ENCODE peak calls at places on chromosomes 12 and 14, in seven cellular contexts. M is K562, C is SK-N-SH, X is HCT116, Y is HepG2, G is GM12878, O is H1. T is an unnamed sample.

GRCh38 chr14:74569387-74569786 is 42.6 kb downstream of the LTBP2 start:
- DNase-seq in G (no peak), X (no peak), C (peak; percentile 84), O (no peak), Y (no peak), M (no peak), T (no peak)

GRCh38 chr14:69312608-69313007 is 52.6 kb downstream of the GALNT16 start:
- DNase-seq in G (no peak), Y (no peak), X (no peak), C (no peak), M (no peak), O (no peak), T (no peak)

GRCh38 chr14:91388551-91388975 is 29.1 kb downstream of the CCDC88C start:
- DNase-seq in G (no peak), M (no peak), X (no peak), O (no peak), Y (no peak), C (no peak), T (no peak)

GRCh38 chr12:92570056-92570753 is 132.6 kb upstream of the PLEKHG7 start:
- DNase-seq in C (peak; percentile 49), O (peak; percentile 63), M (peak; percentile 84), G (peak; percentile 93), X (peak; percentile 75), Y (peak; percentile 67), T (peak; percentile 41)

GRCh38 chr12:60094436-60094835 is 498.6 kb downstream of the SLC16A7 start:
- DNase-seq in O (no peak), M (no peak), Y (no peak), G (no peak), C (no peak), X (no peak), T (no peak)

GRCh38 chr14:28141662-28142061 is 624.9 kb upstream of the FOXG1 start:
- DNase-seq in G (no peak), Y (no peak), C (no peak), M (no peak), O (no peak), X (no peak), T (no peak)

GRCh38 chr12:68319988-68320623 is 12.1 kb downstream of the MDM1 start:
- DNase-seq in X (no peak), G (no peak), C (no peak), O (no peak), M (peak; percentile 40), Y (no peak), T (no peak)

GRCh38 chr14:82075566-82075965 is 541.9 kb upstream of the SEL1L start:
- DNase-seq in O (peak; percentile 83), C (no peak), G (no peak), Y (no peak), X (no peak), M (peak; percentile 11), T (no peak)

GRCh38 chr12:56676851-56677601 is 11.1 kb downstream of the PTGES3 start:
- DNase-seq in O (no peak), G (no peak), Y (no peak), M (no peak), X (no peak), C (no peak), T (no peak)

GRCh38 chr12:46450279-46450748 is 77.7 kb upstream of the SLC38A2 start:
- DNase-seq in M (peak; percentile 81), Y (no peak), X (no peak), G (no peak), C (no peak), O (no peak), T (no peak)

GRCh38 chr12:106106892-106107291 is 31.9 kb downstream of the NUAK1 start:
- DNase-seq in C (no peak), X (no peak), G (no peak), Y (no peak), M (no peak), O (no peak), T (no peak)

GRCh38 chr14:92688434-92689375 is 59.7 kb downstream of the LGMN start:
- DNase-seq in X (no peak), O (no peak), Y (no peak), G (no peak), M (no peak), C (peak; percentile 59), T (no peak)

DNA sequence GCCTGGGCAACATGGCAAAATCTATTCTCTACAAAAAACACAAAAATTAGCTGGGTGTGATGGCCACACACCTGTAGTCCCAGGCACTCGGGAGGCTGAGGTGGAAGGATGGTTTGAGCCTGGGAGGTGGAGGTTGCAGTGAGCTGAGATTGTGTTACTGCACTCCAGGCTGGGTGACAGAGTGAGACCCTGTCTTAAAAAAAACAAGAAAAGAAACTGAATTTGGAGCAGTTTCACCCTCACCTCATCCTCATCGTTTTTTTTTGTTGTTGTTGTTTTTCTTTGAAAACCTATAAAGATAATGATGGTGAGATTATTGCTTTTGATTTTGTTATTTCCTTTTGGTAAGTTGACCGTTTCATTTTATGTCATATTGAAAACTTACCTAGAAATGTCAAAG is 60.7 kb downstream of the SLC38A6 start:
- DNase-seq in G (no peak), O (no peak), X (no peak), Y (no peak), C (no peak), M (no peak), T (no peak)
- TF ChIP-seq SIN3A in G (no peak), O (no peak), X (no peak), Y (no peak), C (no peak), M (no peak), T (no peak)

GRCh38 chr12:113858828-113859386 is 107.2 kb downstream of the RBM19 start:
- DNase-seq in Y (no peak), M (no peak), G (no peak), X (no peak), O (no peak), C (no peak), T (no peak)

GRCh38 chr12:113857371-113857770 is 108.8 kb downstream of the RBM19 start:
- DNase-seq in O (no peak), X (no peak), G (no peak), M (no peak), C (no peak), Y (no peak), T (no peak)

GRCh38 chr12:113854385-113855136 is 111.6 kb downstream of the RBM19 start:
- DNase-seq in G (no peak), C (no peak), M (peak; percentile 64), Y (no peak), O (no peak), X (no peak), T (no peak)

GRCh38 chr12:113853491-113853890 is 112.6 kb downstream of the RBM19 start:
- DNase-seq in X (no peak), O (no peak), M (no peak), Y (no peak), G (no peak), C (no peak), T (no peak)

DNA sequence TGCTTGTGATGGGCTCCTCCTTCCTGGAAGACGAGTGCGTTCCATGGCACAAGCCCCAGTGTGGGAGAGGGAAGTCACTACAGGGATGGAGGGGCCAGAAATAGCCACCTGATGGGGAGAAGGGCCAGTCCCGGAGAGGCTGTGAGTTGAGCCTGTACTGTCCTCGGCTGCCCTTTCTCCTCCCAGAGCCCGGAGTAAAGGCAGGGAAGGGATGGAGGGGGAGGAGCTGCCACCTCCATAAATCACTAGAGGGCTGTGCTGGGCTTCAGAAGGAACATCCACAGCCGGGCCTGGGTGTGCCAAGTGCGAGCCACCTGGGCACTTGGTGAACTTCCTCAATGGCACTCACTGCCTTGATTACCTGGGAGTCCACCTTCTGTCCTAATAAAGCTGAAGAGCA is 110.1 kb downstream of the RBM19 start:
- DNase-seq in Y (no peak), M (no peak), O (no peak), G (no peak), X (no peak), C (no peak), T (no peak)
- TF ChIP-seq SIN3A in Y (no peak), M (no peak), O (no peak), G (no peak), X (no peak), C (no peak), T (no peak)

DNA sequence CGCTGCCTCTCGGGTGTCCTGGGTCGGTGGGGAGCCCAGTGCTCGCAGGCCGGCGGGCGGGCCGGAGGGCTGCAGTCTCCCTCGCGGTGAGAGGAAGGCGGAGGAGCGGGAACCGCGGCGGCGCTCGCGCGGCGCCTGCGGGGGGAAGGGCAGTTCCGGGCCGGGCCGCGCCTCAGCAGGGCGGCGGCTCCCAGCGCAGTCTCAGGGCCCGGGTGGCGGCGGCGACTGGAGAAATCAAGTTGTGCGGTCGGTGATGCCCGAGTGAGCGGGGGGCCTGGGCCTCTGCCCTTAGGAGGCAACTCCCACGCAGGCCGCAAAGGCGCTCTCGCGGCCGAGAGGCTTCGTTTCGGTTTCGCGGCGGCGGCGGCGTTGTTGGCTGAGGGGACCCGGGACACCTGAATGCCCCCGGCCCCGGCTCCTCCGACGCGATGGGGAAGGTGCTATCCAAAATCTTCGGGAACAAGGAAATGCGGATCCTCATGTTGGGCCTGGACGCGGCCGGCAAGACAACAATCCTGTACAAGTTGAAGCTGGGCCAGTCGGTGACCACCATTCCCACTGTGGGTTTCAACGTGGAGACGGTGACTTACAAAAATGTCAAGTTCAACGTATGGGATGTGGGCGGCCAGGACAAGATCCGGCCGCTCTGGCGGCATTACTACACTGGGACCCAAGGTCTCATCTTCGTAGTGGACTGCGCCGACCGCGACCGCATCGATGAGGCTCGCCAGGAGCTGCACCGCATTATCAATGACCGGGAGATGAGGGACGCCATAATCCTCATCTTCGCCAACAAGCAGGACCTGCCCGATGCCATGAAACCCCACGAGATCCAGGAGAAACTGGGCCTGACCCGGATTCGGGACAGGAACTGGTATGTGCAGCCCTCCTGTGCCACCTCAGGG is 679 bp downstream of the ARF6 start:
- DNase-seq in C (peak; percentile 80), Y (no peak), M (peak; percentile 74), X (no peak), G (no peak), O (no peak), T (no peak)
- TF ChIP-seq SIN3A in C (peak; percentile 0), Y (no peak), M (peak; percentile 4), X (no peak), G (no peak), O (no peak), T (peak; percentile 45)

DNA sequence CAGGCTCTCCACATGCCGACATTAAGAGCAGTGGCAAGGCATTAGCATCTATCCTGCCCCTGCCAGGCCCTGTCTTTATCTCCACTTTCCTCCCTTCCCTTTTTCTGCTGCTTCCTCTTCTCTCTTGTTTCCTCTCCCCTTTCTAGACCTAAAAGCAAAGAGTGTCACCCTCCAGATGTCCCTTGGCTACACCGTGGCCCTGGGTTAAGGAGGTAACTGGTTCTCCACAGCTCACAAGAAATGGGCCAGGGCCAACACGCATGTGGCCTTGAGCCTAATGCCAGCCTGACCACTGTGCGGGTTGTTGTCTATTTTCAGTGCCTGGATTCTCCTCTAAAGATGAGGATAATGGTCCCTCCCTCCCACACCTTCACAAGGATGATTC is 41.7 kb upstream of the DDX11 start:
- DNase-seq in O (no peak), M (no peak), X (no peak), C (no peak), Y (no peak), G (no peak), T (no peak)
- TF ChIP-seq SIN3A in O (no peak), M (no peak), X (no peak), C (no peak), Y (no peak), G (no peak), T (no peak)